ENCODE peak calls at places on chromosomes 13 and 19, in six cellular contexts. Z is DND-41, V is breast epithelium, T is GM12878, H is heart right ventricle, Y is SJSA1. B is an unnamed sample. For H3K27me3, the result is how much of the 10 kb centered on the place peaks cover.

GRCh38 chr19:16328824-16329482 is 4.3 kb downstream of the KLF2 start:
- DNase-seq in Z (no peak), V (no peak), T (no peak), H (no peak), Y (peak), B (no peak)

GRCh38 chr13:26551255-26551654 is 6.2 kb upstream of the WASF3 start:
- DNase-seq in Z (no peak), V (no peak), T (no peak), H (no peak), Y (no peak), B (no peak)

GRCh38 chr19:13428352-13428751 is 77.9 kb downstream of the CACNA1A start:
- DNase-seq in Z (peak), V (no peak), T (no peak), H (no peak), Y (no peak), B (peak)

GRCh38 chr19:17103177-17103576 is 27.6 kb downstream of the MYO9B start:
- DNase-seq in Z (peak), V (no peak), T (no peak), H (no peak), Y (peak), B (peak)

GRCh38 chr19:1172353-1173159 is 1.5 kb downstream of the SBNO2 start:
- DNase-seq in Z (no peak), V (peak), T (no peak), H (peak), Y (peak), B (peak)

GRCh38 chr13:99322297-99323103 is 15.3 kb upstream of the GPR183 start:
- DNase-seq in Z (no peak), V (no peak), T (peak), H (no peak), Y (peak), B (no peak)

GRCh38 chr13:95367309-95367843 is 66.1 kb upstream of the ABCC4 start:
- DNase-seq in Z (no peak), V (no peak), T (no peak), H (no peak), Y (no peak), B (no peak)

GRCh38 chr19:5718579-5719273 is 1.2 kb downstream of the LONP1 start:
- DNase-seq in Z (peak), V (no peak), T (peak), H (no peak), Y (peak), B (peak)

GRCh38 chr13:29758591-29759114 is 91.8 kb downstream of the UBL3 start:
- DNase-seq in Z (no peak), V (no peak), T (peak), H (no peak), Y (no peak), B (no peak)

GRCh38 chr13:111175372-111175771 is 60.3 kb downstream of the ARHGEF7 start:
- DNase-seq in Z (no peak), V (no peak), T (no peak), H (no peak), Y (no peak), B (no peak)

GRCh38 chr13:79404985-79405384 is 1.1 kb downstream of the RBM26 start:
- DNase-seq in Z (no peak), V (no peak), T (no peak), H (no peak), Y (no peak), B (peak)

GRCh38 chr13:93476175-93476574 is 249.6 kb downstream of the GPC6 start:
- DNase-seq in Z (no peak), V (no peak), T (no peak), H (no peak), Y (peak), B (no peak)

GRCh38 chr13:107266657-107267056 is 698.7 kb upstream of the ARGLU1 start:
- DNase-seq in Z (no peak), V (no peak), T (no peak), H (no peak), Y (no peak), B (no peak)

GRCh38 chr19:32067686-32068085 is 277.7 kb upstream of the ZNF507 start:
- DNase-seq in Z (no peak), V (no peak), T (no peak), H (no peak), Y (no peak), B (no peak)

GRCh38 chr19:16319466-16319865 is 5.2 kb upstream of the KLF2 start:
- DNase-seq in Z (peak), V (no peak), T (no peak), H (no peak), Y (peak), B (peak)

GRCh38 chr19:51047031-51047335 is 12.2 kb upstream of the KLK12 start:
- DNase-seq in Z (no peak), V (no peak), T (no peak), H (no peak), Y (no peak), B (no peak)

GRCh38 chr19:12574036-12574435 is 22.8 kb upstream of the ZNF564 start:
- DNase-seq in Z (no peak), V (no peak), T (peak), H (no peak), Y (no peak), B (no peak)

GRCh38 chr13:50408068-50408467 is 392.8 kb downstream of the KCNRG start:
- DNase-seq in Z (no peak), V (no peak), T (no peak), H (no peak), Y (no peak), B (no peak)

DNA sequence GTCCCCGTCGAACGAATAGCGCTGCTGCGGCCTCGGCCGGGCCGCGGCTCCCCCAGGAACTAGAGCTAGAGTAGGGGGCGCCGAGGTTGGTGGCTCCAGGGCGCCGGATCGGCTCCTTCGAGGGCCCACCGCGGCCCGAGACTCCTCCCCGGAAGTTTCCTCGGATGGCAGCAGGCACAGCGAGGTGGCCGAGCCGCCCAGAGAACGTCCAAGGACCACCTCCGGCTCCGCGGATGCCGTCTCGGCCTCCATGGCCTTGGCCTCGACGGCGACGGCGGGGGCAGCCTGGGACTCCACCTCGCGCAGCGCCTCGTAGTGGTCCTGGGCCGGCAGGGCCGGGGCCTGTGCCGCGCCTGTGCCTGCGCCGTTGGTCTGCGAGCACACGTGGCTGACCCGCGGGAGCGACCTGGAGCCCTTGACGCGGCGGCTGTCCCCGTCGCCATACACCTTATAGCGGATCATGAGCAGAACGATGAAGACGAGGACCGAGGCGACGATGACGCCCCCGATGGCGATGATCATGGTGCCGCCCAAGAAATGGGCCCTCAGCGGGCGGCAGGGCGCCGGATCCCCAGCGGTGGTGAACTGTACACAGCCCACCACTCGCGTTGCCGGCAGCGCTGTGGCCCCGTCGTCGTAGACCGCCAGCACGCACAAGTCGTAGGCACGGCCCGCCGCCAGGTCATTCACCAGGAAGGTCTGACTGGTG is 11.8 kb downstream of the IFNL1 start:
- DNase-seq in Z (no peak), V (no peak), T (no peak), H (no peak), Y (no peak), B (no peak)
- H3K4me3 ChIP-seq in Z (no peak), V (peak), T (no peak), H (no peak), Y (no peak), B (no peak)

GRCh38 chr19:15031675-15032074 is 17.6 kb upstream of the CASP14 start:
- DNase-seq in Z (no peak), V (no peak), T (no peak), H (no peak), Y (no peak), B (no peak)
- H3K27me3 ChIP-seq in Z (under half), V (under half), T (under half), H (under half), Y (under half), B (under half)

GRCh38 chr19:58518261-58519086 is 1.1 kb downstream of the ZBTB45 start:
- DNase-seq in Z (peak), V (no peak), T (no peak), H (no peak), Y (no peak), B (no peak)
- H3K4me3 ChIP-seq in Z (peak), V (peak), T (peak), H (peak), Y (peak), B (peak)

DNA sequence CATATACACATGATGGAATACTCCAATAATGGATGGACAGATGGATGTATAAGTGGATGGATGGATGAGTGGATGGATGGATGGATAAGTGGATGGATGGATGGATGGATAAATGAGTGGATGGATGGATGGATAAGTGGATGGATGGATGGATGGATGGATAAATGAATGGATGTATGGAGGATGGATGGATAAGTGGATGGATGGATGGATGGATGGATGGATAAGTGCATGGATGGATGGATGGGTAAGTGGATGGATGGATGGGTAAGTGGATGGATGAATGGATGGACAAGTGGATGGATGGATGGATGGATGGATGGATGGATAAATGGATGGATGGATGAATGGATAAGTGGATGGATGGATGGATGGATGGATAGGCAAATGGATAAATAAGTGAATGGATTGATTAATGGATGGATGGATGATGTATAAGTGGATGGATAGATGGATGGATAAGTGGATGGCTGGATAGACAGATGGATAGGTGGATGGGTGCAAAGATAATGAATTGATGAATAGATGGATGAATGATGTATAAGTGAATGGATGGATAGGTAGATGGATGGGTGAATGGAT is 8.4 kb upstream of the COMP start:
- DNase-seq in Z (no peak), V (no peak), T (no peak), H (no peak), Y (no peak), B (no peak)
- H3K27me3 ChIP-seq in Z (under half), V (under half), T (under half), H (half or more), Y (under half), B (under half)

DNA sequence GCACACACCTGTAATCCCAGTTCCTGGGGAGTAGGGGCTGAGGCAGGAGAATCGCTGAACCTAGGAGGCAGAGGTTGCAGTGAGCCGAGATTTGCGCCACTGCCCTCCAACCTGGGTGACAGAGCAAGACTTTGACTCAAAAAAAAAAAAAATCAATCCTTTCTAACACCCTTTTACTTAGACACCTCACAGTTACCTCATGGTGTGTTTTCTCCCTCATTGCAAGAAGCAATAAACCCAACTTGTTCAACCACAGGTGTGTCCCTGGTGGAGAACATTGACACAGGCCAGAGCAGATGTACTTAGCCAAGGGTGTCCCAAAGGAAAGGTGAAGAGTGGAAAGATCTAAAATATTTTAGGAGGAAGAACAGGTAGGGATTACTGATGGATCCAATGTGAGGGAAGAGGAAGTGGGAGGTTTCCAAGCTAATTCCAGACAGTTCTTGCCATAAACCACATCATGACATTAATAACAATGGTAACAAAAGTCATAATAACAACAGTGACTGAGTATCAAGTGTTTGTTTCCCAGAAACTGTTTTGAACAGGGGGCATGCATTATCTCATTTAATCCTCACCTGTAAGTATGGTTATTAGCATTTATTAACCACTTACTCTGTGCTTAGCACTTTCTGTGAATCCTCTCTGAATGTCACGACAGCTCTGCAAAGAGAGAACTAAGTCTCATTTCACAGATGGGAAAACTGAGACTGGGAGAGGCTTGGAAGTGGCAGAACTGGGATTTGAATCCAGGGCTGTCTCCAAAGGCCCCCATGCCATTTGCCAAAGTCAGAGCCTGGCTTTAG is 3.1 kb upstream of the LYPD3 start:
- DNase-seq in Z (no peak), V (no peak), T (no peak), H (no peak), Y (no peak), B (no peak)
- H3K4me3 ChIP-seq in Z (no peak), V (no peak), T (no peak), H (no peak), Y (no peak), B (no peak)

B was measured in SJCRH30.